ENCODE peak calls at places on chromosomes 3 and 15, in seven cellular contexts. U is PC-3; W is CD8-positive, alpha-beta T cell; E is pancreas; K is stomach; Y is PC-9; N is mammary epithelial cell. T is an unnamed sample. For H3K27me3, the result is how much of the 10 kb centered on the place peaks cover.

GRCh38 chr3:53523346-53523745 is 28.9 kb downstream of the CACNA1D start:
- DNase-seq in U (no peak), W (no peak), E (no peak), K (no peak), Y (no peak), N (no peak), T (no peak)

GRCh38 chr15:78343431-78343830 is 3.3 kb downstream of the CRABP1 start:
- DNase-seq in U (no peak), W (no peak), E (no peak), K (no peak), Y (no peak), N (no peak), T (no peak)

GRCh38 chr15:65006876-65007275 is 17.2 kb upstream of the SPG21 start:
- DNase-seq in U (no peak), W (no peak), E (no peak), K (no peak), Y (no peak), N (no peak), T (no peak)

GRCh38 chr15:67201136-67201535 is 53.3 kb downstream of the AAGAB start:
- DNase-seq in U (no peak), W (no peak), E (no peak), K (no peak), Y (peak), N (no peak), T (no peak)

GRCh38 chr15:43517354-43518072 is at the start of gene MAP1A:
- DNase-seq in U (no peak), W (no peak), E (no peak), K (no peak), Y (no peak), N (no peak), T (no peak)

GRCh38 chr3:113110263-113110662 is 101.1 kb upstream of the BOC start:
- DNase-seq in U (peak), W (no peak), E (no peak), K (no peak), Y (no peak), N (no peak), T (no peak)

GRCh38 chr3:168570404-168571173 is 474.9 kb upstream of the GOLIM4 start:
- DNase-seq in U (no peak), W (no peak), E (no peak), K (no peak), Y (no peak), N (no peak), T (no peak)

GRCh38 chr3:32454731-32455608 is 47.7 kb downstream of the CMTM6 start:
- DNase-seq in U (no peak), W (no peak), E (no peak), K (peak), Y (no peak), N (no peak), T (no peak)

GRCh38 chr15:80587816-80588456 is 107.2 kb upstream of the ABHD17C start:
- DNase-seq in U (peak), W (no peak), E (no peak), K (no peak), Y (peak), N (peak), T (no peak)

GRCh38 chr15:56659197-56659596 is 74.1 kb downstream of the ZNF280D start:
- DNase-seq in U (no peak), W (no peak), E (no peak), K (no peak), Y (no peak), N (no peak), T (no peak)

GRCh38 chr15:34795267-34796081 is at the start of gene ACTC1:
- DNase-seq in U (peak), W (no peak), E (peak), K (peak), Y (no peak), N (peak), T (no peak)

GRCh38 chr15:39156636-39157255 is 424.1 kb upstream of the THBS1 start:
- DNase-seq in U (no peak), W (no peak), E (no peak), K (no peak), Y (no peak), N (no peak), T (no peak)

GRCh38 chr3:167835953-167836352 is 100.4 kb downstream of the SERPINI1 start:
- DNase-seq in U (no peak), W (no peak), E (no peak), K (no peak), Y (no peak), N (no peak), T (no peak)

GRCh38 chr3:54572197-54572895 is 355.5 kb downstream of the LRTM1 start:
- DNase-seq in U (no peak), W (no peak), E (no peak), K (no peak), Y (no peak), N (peak), T (no peak)

GRCh38 chr3:112568642-112569041 is 6.8 kb downstream of the SLC35A5 start:
- DNase-seq in U (peak), W (no peak), E (no peak), K (no peak), Y (no peak), N (peak), T (no peak)

GRCh38 chr15:71279757-71280141 is 164.5 kb downstream of the THSD4 start:
- DNase-seq in U (no peak), W (no peak), E (no peak), K (peak), Y (no peak), N (no peak), T (no peak)

GRCh38 chr3:47440131-47440530 is 35.6 kb downstream of the SCAP start:
- DNase-seq in U (peak), W (no peak), E (no peak), K (no peak), Y (no peak), N (no peak), T (no peak)

GRCh38 chr3:87390821-87391220 is 114.4 kb upstream of the POU1F1 start:
- DNase-seq in U (no peak), W (no peak), E (no peak), K (no peak), Y (no peak), N (no peak), T (no peak)

GRCh38 chr3:19190136-19190535 is 41.8 kb downstream of the KCNH8 start:
- DNase-seq in U (no peak), W (no peak), E (no peak), K (no peak), Y (no peak), N (no peak), T (no peak)

GRCh38 chr3:66378256-66378655 is 122.6 kb downstream of the LRIG1 start:
- DNase-seq in U (peak), W (peak), E (no peak), K (no peak), Y (no peak), N (no peak), T (peak)

GRCh38 chr15:25789206-25789605 is 73.9 kb downstream of the ATP10A start:
- DNase-seq in U (no peak), W (no peak), E (no peak), K (no peak), Y (no peak), N (no peak), T (peak)

GRCh38 chr3:100436951-100437350 is 35.6 kb downstream of the LNP1 start:
- DNase-seq in U (peak), W (no peak), E (no peak), K (no peak), Y (no peak), N (no peak), T (no peak)

GRCh38 chr3:102053375-102053989 is 204.2 kb downstream of the NFKBIZ start:
- DNase-seq in U (peak), W (no peak), E (no peak), K (no peak), Y (peak), N (peak), T (no peak)

GRCh38 chr3:172065534-172065933 is 26.2 kb downstream of the FNDC3B start:
- DNase-seq in U (no peak), W (no peak), E (no peak), K (no peak), Y (no peak), N (no peak), T (no peak)

GRCh38 chr3:58535531-58536500 is 1.2 kb downstream of the ACOX2 start:
- DNase-seq in U (peak), W (no peak), E (peak), K (peak), Y (no peak), N (peak), T (no peak)

GRCh38 chr3:195260286-195260905 is 10.6 kb downstream of the XXYLT1 start:
- DNase-seq in U (peak), W (peak), E (peak), K (no peak), Y (peak), N (no peak), T (peak)

GRCh38 chr15:33145447-33145846 is 49.1 kb downstream of the FMN1 start:
- DNase-seq in U (no peak), W (no peak), E (no peak), K (no peak), Y (no peak), N (peak), T (no peak)

GRCh38 chr3:158991146-158991705 is 189.4 kb downstream of the MFSD1 start:
- DNase-seq in U (peak), W (no peak), E (peak), K (peak), Y (peak), N (peak), T (peak)

GRCh38 chr15:60583946-60584345 is 105.0 kb upstream of the ICE2 start:
- DNase-seq in U (no peak), W (no peak), E (no peak), K (no peak), Y (no peak), N (peak), T (no peak)

GRCh38 chr3:75118805-75119204 is 504.3 kb upstream of the CNTN3 start:
- DNase-seq in U (no peak), W (no peak), E (no peak), K (no peak), Y (no peak), N (no peak), T (no peak)

GRCh38 chr15:43376017-43376705 is 5.3 kb downstream of the TUBGCP4 start:
- DNase-seq in U (peak), W (peak), E (no peak), K (no peak), Y (no peak), N (peak), T (no peak)

GRCh38 chr15:95134306-95135100 is 903.1 kb downstream of the MCTP2 start:
- DNase-seq in U (no peak), W (no peak), E (no peak), K (no peak), Y (no peak), N (no peak), T (no peak)

GRCh38 chr15:78035861-78036476 is 41.5 kb downstream of the TBC1D2B start:
- DNase-seq in U (no peak), W (no peak), E (no peak), K (no peak), Y (no peak), N (no peak), T (no peak)

GRCh38 chr15:80317389-80318169 is 65.6 kb upstream of the CTXND1 start:
- DNase-seq in U (peak), W (no peak), E (no peak), K (no peak), Y (no peak), N (peak), T (no peak)

GRCh38 chr3:111352585-111352984 is 189.4 kb upstream of the CD96 start:
- DNase-seq in U (peak), W (no peak), E (no peak), K (no peak), Y (no peak), N (peak), T (no peak)

GRCh38 chr3:9951962-9952805 is at the start of gene PRRT3:
- DNase-seq in U (peak), W (peak), E (no peak), K (peak), Y (no peak), N (peak), T (no peak)

GRCh38 chr3:67616046-67616445 is 38.4 kb downstream of the SUCLG2 start:
- DNase-seq in U (no peak), W (no peak), E (no peak), K (no peak), Y (no peak), N (no peak), T (no peak)

GRCh38 chr15:70195808-70196304 is 98.1 kb upstream of the TLE3 start:
- DNase-seq in U (peak), W (no peak), E (peak), K (peak), Y (peak), N (peak), T (no peak)

DNA sequence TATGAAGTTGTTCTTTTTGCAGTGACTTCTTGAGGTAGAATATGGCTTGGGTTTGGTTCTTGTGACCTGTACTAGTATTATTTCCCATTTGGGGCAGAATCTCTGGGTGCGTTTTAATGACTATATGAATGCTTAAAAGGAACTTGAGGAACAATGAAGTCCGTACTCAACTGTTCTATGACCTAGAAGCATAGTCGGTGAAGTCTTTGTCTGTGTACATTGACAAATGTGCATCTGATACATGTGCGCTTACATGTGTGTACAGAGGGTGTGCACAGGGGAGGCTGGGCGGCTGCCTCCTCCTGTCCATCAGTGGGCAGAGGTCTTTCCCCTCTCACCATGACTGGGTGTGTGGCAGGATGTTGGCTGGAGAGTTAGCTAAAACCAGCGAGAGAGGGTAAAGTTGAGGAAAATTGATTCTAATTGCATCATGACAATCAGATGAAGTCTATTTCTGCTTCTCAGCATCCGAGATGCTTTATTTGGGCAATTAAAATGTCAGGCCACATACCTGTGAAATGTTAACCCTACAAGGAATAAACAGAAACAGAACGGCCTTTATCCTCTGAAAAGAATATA is 1.0 kb upstream of the NR2F2 start:
- DNase-seq in U (peak), W (no peak), E (no peak), K (no peak), Y (no peak), N (no peak), T (no peak)
- H3K27me3 ChIP-seq in U (under half), W (under half), E (under half), K (half or more), Y (under half), N (under half), T (half or more)

GRCh38 chr3:197030379-197031314 is 1.0 kb upstream of the MELTF start:
- DNase-seq in U (no peak), W (no peak), E (no peak), K (no peak), Y (no peak), N (no peak), T (no peak)
- H3K27ac ChIP-seq in U (peak), W (no peak), E (no peak), K (peak), Y (peak), N (peak), T (no peak)

DNA sequence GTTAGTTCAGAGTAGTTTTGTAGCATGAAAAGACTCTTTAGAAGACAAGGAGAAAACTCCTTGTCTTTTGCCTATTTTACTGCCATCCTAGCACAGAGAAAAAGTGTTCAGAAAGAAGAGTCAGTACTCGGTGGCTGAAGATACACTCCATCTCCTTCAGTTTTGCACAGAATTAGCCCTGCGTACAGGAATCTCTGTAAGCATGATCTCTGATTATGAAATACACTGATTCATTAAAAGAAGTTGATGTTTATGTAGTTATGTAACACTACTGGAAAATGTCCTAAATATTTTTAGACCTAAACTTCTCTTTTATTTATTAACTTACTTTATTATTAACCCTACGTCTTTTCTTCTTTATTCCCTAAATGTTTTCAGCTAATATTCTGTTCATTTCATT is 138.4 kb downstream of the LEKR1 start:
- DNase-seq in U (no peak), W (no peak), E (no peak), K (no peak), Y (no peak), N (no peak), T (no peak)
- TF ChIP-seq CTCF in U (no peak), W (no peak), E (no peak), K (no peak), Y (no peak), N (no peak), T (no peak)

DNA sequence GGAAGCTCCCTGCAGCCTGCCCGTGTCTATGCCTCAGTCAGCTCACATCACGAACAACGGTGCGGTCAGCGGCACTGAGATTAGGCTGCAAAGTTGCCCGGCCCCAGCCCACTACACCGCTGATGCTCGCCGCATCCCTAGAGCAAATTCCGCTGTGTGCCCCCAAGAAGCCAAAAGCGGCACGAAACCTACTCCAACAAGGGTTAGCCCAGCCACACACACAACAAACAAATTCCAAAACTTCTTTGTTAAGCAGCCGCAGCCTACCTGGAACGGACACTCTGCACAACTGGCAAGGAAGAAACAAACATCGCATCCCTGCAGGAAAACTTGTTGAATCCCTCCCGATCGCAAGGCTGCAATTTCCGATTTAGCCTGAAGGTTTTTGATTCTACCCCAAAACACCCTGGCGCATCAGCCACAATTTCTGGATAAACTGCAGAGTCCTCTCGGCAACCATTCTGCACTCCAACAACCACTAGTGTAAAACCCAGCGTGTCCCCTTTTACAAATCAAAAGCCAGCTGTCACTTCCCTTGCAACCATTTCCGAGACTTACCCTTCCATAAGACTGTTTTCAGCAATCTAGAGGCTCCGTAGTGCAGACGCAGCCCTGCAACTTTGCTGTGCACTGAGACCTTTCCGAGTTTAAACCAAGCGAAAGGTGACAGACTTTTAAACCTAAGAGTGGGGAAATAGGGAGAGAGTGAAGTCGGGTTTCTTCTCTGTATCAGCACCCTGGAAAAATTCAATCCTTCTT is 425 bp downstream of the ROBO1 start:
- DNase-seq in U (peak), W (no peak), E (no peak), K (no peak), Y (no peak), N (no peak), T (no peak)
- H3K27me3 ChIP-seq in U (under half), W (under half), E (under half), K (under half), Y (under half), N (under half), T (under half)

GRCh38 chr15:74626752-74627692 is 11.4 kb downstream of the CLK3 start:
- DNase-seq in U (no peak), W (no peak), E (no peak), K (no peak), Y (no peak), N (no peak), T (no peak)

GRCh38 chr15:74628199-74628598 is 12.6 kb downstream of the CLK3 start:
- DNase-seq in U (no peak), W (no peak), E (no peak), K (no peak), Y (no peak), N (no peak), T (no peak)

GRCh38 chr15:74625693-74626092 is 10.1 kb downstream of the CLK3 start:
- DNase-seq in U (no peak), W (no peak), E (no peak), K (no peak), Y (no peak), N (no peak), T (no peak)

GRCh38 chr15:74627766-74628165 is 12.1 kb downstream of the CLK3 start:
- DNase-seq in U (no peak), W (no peak), E (no peak), K (no peak), Y (no peak), N (no peak), T (no peak)

DNA sequence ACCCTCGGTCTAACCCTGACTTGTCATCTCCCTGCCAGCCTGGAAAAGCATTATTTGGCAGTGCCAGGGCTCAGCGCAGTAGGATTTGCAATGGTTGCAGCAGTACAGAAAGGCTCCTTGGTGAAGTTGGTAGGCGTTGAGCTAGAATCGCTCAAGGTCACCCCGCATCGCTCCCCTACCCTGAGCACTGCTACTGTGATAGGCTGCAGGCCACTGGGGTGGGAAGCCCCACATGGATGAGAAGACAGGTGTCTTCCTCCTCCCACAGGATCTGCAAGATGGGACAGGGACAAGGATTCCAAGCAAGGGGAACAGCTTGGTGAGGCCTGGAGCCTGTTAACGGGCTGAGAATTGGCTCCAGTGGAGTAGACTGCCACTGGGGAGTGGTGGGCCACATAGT is 10.7 kb downstream of the CLK3 start:
- DNase-seq in U (no peak), W (no peak), E (no peak), K (no peak), Y (no peak), N (no peak), T (no peak)
- H3K27ac ChIP-seq in U (no peak), W (peak), E (no peak), K (no peak), Y (no peak), N (no peak), T (no peak)

GRCh38 chr3:16357698-16358097 is 92.7 kb downstream of the OXNAD1 start:
- DNase-seq in U (no peak), W (no peak), E (no peak), K (no peak), Y (no peak), N (no peak), T (no peak)
- TF ChIP-seq CTCF in U (no peak), W (no peak), E (no peak), K (no peak), Y (no peak), N (no peak), T (no peak)

T was measured in left lung.